ENCODE peak calls at places on chromosomes 1 and 21, in ten cellular contexts. U is heart left ventricle; E is CD4-positive, CD25-positive, alpha-beta regulatory T cell; Z is sigmoid colon; G is ovary; C is tibial nerve; X is H1; W is CD8-positive, alpha-beta memory T cell; D is aorta; F is lung. R is an unnamed sample.

GRCh38 chr21:31416465-31416864 is 72.4 kb upstream of the TIAM1 start:
- DNase-seq in U (no peak), W (no peak), D (no peak), E (no peak), Z (no peak), C (no peak), G (no peak), F (no peak), X (no peak), R (no peak)

GRCh38 chr1:110880708-110881374 is 7.9 kb downstream of the CD53 start:
- DNase-seq in U (no peak), G (no peak), E (peak; percentile 78), X (no peak), C (no peak), Z (no peak), D (no peak), F (no peak), W (peak; percentile 75), R (no peak)

GRCh38 chr1:209610378-209610905 is 26.9 kb downstream of the CAMK1G start:
- DNase-seq in E (no peak), D (no peak), X (no peak), U (no peak), G (no peak), C (no peak), Z (no peak), F (no peak), W (no peak), R (no peak)

GRCh38 chr1:207152792-207153434 is 48.9 kb downstream of the C4BPA start:
- DNase-seq in W (no peak), X (no peak), E (no peak), Z (no peak), U (no peak), G (no peak), F (no peak), D (no peak), C (no peak), R (no peak)

GRCh38 chr1:90393025-90393424 is 324.1 kb downstream of the BARHL2 start:
- DNase-seq in C (no peak), Z (no peak), X (no peak), W (no peak), E (no peak), G (no peak), U (no peak), D (no peak), F (no peak), R (no peak)

GRCh38 chr1:40936878-40937484 is 42.5 kb upstream of the CTPS1 start:
- DNase-seq in X (no peak), F (no peak), D (no peak), W (no peak), E (no peak), G (no peak), C (no peak), Z (no peak), U (no peak), R (no peak)

GRCh38 chr1:24735619-24736375 is 9.4 kb upstream of the CLIC4 start:
- DNase-seq in C (no peak), G (peak; percentile 48), F (no peak), E (no peak), Z (peak; percentile 66), U (peak; percentile 76), X (no peak), W (no peak), D (no peak), R (no peak)

GRCh38 chr1:180385144-180385543 is 117.2 kb downstream of the ACBD6 start:
- DNase-seq in G (no peak), D (no peak), W (no peak), C (no peak), X (no peak), U (no peak), Z (no peak), E (no peak), F (no peak), R (no peak)

GRCh38 chr1:225817611-225818061 is 7.7 kb downstream of the EPHX1 start:
- DNase-seq in E (peak; percentile 24), F (peak; percentile 90), U (peak; percentile 76), G (peak; percentile 70), C (peak; percentile 70), X (no peak), Z (peak; percentile 93), D (peak; percentile 90), W (no peak), R (peak; percentile 90)

GRCh38 chr1:44677201-44677520 is 2.6 kb downstream of the ARMH1 start:
- DNase-seq in C (no peak), Z (no peak), W (no peak), F (no peak), X (no peak), D (no peak), E (peak; percentile 27), U (no peak), G (no peak), R (no peak)

GRCh38 chr1:51310871-51311613 is 19.3 kb downstream of the TTC39A start:
- DNase-seq in Z (peak; percentile 43), X (no peak), E (no peak), W (no peak), U (no peak), C (no peak), D (no peak), F (no peak), G (no peak), R (no peak)

GRCh38 chr1:201255470-201256362 is 27.6 kb upstream of the PKP1 start:
- DNase-seq in X (no peak), E (no peak), C (no peak), W (no peak), F (no peak), Z (no peak), D (no peak), G (no peak), U (no peak), R (no peak)

DNA sequence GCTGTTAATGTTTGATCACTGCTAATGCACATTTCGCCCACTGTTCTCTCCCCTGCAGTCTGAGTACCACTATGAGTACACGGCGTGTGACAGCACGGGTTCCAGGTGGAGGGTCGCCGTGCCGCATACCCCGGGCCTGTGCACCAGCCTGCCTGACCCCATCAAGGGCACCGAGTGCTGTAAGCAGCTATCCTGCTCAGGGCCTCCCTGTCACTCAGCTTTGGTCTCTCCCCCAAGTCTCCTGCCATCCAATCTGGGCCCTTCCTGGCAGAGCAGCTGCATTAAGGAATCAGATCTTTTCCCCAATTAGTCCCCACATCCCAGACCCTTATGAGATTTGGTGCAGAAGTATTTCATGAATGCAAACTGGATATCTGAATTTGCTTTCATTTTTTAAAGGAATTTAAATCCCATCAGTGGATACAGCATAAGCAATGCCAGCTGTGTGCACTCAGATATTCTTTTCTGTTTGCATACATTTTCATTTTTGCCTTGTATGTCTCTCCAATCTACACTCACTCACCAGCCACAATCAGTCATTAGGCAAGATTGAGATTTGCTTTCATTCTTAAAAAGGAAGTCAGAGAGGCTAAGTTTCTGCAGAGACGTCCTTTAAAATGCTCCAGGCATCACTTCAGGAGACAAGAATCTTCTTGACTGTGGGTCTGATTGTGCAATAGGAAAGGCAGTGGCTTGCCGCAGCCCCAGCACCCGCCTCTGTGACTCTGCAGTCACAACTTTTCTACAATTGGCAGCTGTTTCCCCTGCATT is 48.1 kb downstream of the ELAPOR1 start:
- DNase-seq in U (peak; percentile 34), E (peak; percentile 68), X (no peak), D (peak; percentile 75), G (no peak), Z (peak; percentile 70), C (no peak), W (no peak), F (peak; percentile 73), R (peak; percentile 57)
- H3K4me3 ChIP-seq in U (no peak overlapping the region), E (no peak overlapping the region), X (no peak overlapping the region), D (no peak overlapping the region), G (no peak overlapping the region), Z (no peak overlapping the region), C (no peak overlapping the region), W (no peak overlapping the region), F (no peak overlapping the region), R (no peak overlapping the region)

GRCh38 chr1:1114431-1114830 is 1.5 kb downstream of the C1orf159 start:
- DNase-seq in W (no peak), G (peak; percentile 23), U (no peak), D (no peak), F (no peak), C (no peak), X (no peak), Z (peak; percentile 44), E (no peak), R (no peak)
- H3K4me1 ChIP-seq in W (no peaks in the 10 kb centered on the region), G (peaks cover 3% of the 10 kb centered on the region), U (no peaks in the 10 kb centered on the region), D (no peaks in the 10 kb centered on the region), F (no peaks in the 10 kb centered on the region), C (peaks cover 5% of the 10 kb centered on the region), X (no peaks in the 10 kb centered on the region), Z (peaks cover 18% of the 10 kb centered on the region), E (peaks cover 16% of the 10 kb centered on the region), R (peaks cover 5% of the 10 kb centered on the region)

DNA sequence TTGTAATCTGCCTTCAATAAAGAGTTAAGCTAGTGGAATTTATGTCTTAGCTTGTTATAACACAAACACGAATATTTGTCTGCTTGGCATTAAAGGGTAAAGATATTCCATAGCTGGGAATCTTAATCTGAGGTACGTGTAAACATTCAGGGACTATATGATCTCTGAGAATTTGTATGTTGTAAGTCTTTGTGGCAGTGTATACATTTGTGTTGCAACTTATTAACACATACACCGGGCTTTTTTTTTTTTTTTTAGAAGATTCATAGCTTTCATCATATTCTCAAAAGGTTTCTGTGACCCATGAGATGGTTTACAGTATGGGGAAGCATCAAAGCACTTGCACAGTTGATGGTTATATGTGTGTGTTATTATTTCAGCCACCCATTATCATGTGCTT is 3.0 kb downstream of the GGPS1 start:
- DNase-seq in Z (no peak), G (no peak), C (no peak), D (no peak), U (no peak), F (no peak), W (no peak), X (no peak), E (no peak), R (no peak)
- H3K4me3 ChIP-seq in Z (no peak overlapping the region), G (no peak overlapping the region), C (no peak overlapping the region), D (no peak overlapping the region), U (no peak overlapping the region), F (no peak overlapping the region), W (peak overlapping the region; percentile 29), X (no peak overlapping the region), E (peak overlapping the region; percentile 93), R (no peak overlapping the region)

GRCh38 chr1:55213029-55213884 is 1.9 kb downstream of the USP24 start:
- DNase-seq in F (no peak), X (no peak), Z (no peak), C (no peak), D (no peak), W (no peak), E (peak; percentile 29), G (no peak), U (no peak), R (no peak)

GRCh38 chr1:55211456-55211855 is 3.7 kb downstream of the USP24 start:
- DNase-seq in W (no peak), C (no peak), G (no peak), X (no peak), U (no peak), F (no peak), Z (no peak), D (no peak), E (peak; percentile 9), R (no peak)

GRCh38 chr1:55213885-55214213 is 1.3 kb downstream of the USP24 start:
- DNase-seq in U (no peak), G (peak; percentile 22), Z (peak; percentile 63), E (no peak), X (peak; percentile 61), F (no peak), C (no peak), W (peak; percentile 42), D (no peak), R (no peak)

GRCh38 chr1:55211909-55212308 is 3.3 kb downstream of the USP24 start:
- DNase-seq in D (no peak), C (no peak), Z (no peak), X (no peak), F (no peak), W (no peak), G (no peak), U (no peak), E (peak; percentile 37), R (no peak)

GRCh38 chr1:55212349-55213028 is 2.7 kb downstream of the USP24 start:
- DNase-seq in G (no peak), F (no peak), E (peak; percentile 37), U (no peak), Z (no peak), C (no peak), W (peak; percentile 27), X (no peak), D (no peak), R (no peak)
- H3K4me1 ChIP-seq in G (peaks cover 7% of the 10 kb centered on the region), F (peaks cover 24% of the 10 kb centered on the region), E (peaks cover 73% of the 10 kb centered on the region), U (peaks cover 30% of the 10 kb centered on the region), Z (peaks cover 73% of the 10 kb centered on the region), C (peaks cover 39% of the 10 kb centered on the region), W (peaks cover 60% of the 10 kb centered on the region), X (peaks cover 11% of the 10 kb centered on the region), D (peaks cover 3% of the 10 kb centered on the region), R (peaks cover 59% of the 10 kb centered on the region)